ENCODE peak calls at places on chromosomes 1 and 21, in four cellular contexts. Q is IMR-90, C is neuronal stem cell, R is H1. Z is an unnamed sample.

GRCh38 chr1:235725493-235725892 is 75.9 kb upstream of the GNG4 start:
- DNase-seq in Q (peak), C (no peak), R (no peak), Z (no peak)

GRCh38 chr1:29786195-29786594 is 549.9 kb downstream of the PTPRU start:
- DNase-seq in Q (no peak), C (no peak), R (no peak), Z (no peak)

GRCh38 chr1:170407601-170408000 is 124.4 kb upstream of the GORAB start:
- DNase-seq in Q (peak), C (no peak), R (no peak), Z (no peak)

GRCh38 chr1:211705439-211706205 is 30.2 kb upstream of the NEK2 start:
- DNase-seq in Q (peak), C (no peak), R (no peak), Z (no peak)

GRCh38 chr21:34609244-34609950 is 5.5 kb downstream of the RCAN1 start:
- DNase-seq in Q (no peak), C (no peak), R (no peak), Z (no peak)

GRCh38 chr1:16167331-16168143 is 11.7 kb upstream of the EPHA2 start:
- DNase-seq in Q (no peak), C (peak), R (peak), Z (peak)

GRCh38 chr1:156103521-156103947 is 11.0 kb upstream of the LMNA start:
- DNase-seq in Q (peak), C (no peak), R (no peak), Z (no peak)

GRCh38 chr1:46533179-46533864 is 18.1 kb downstream of the KNCN start:
- DNase-seq in Q (peak), C (no peak), R (peak), Z (no peak)

GRCh38 chr1:187283984-187284383 is 455.2 kb downstream of the PLA2G4A start:
- DNase-seq in Q (no peak), C (no peak), R (no peak), Z (no peak)

GRCh38 chr1:220217383-220217988 is 54.8 kb downstream of the RAB3GAP2 start:
- DNase-seq in Q (no peak), C (no peak), R (no peak), Z (no peak)

GRCh38 chr1:7954683-7955082 is 6.8 kb upstream of the PARK7 start:
- DNase-seq in Q (no peak), C (no peak), R (no peak), Z (no peak)

GRCh38 chr1:187306671-187307415 is 478.1 kb downstream of the PLA2G4A start:
- DNase-seq in Q (no peak), C (no peak), R (no peak), Z (no peak)

GRCh38 chr1:23367451-23367790 is 2.2 kb downstream of the ZNF436 start:
- DNase-seq in Q (no peak), C (no peak), R (no peak), Z (no peak)

GRCh38 chr21:42855937-42856335 is 23.4 kb downstream of the WDR4 start:
- DNase-seq in Q (no peak), C (no peak), R (no peak), Z (no peak)

GRCh38 chr1:226975259-226975908 is 35.3 kb downstream of the COQ8A start:
- DNase-seq in Q (no peak), C (peak), R (no peak), Z (peak)

GRCh38 chr1:113282011-113282896 is 108.1 kb upstream of the MAGI3 start:
- DNase-seq in Q (no peak), C (no peak), R (no peak), Z (no peak)

GRCh38 chr21:45033791-45034555 is 40.4 kb upstream of the ADARB1 start:
- DNase-seq in Q (peak), C (no peak), R (no peak), Z (no peak)

GRCh38 chr1:51234721-51235425 is 1.2 kb upstream of the RNF11 start:
- DNase-seq in Q (peak), C (no peak), R (peak), Z (no peak)

GRCh38 chr1:1597275-1597930 is 2.5 kb downstream of the FNDC10 start:
- DNase-seq in Q (no peak), C (no peak), R (peak), Z (peak)

GRCh38 chr1:9822490-9822889 is 1.3 kb downstream of the CLSTN1 start:
- DNase-seq in Q (peak), C (no peak), R (no peak), Z (no peak)

GRCh38 chr1:63326473-63327380 is 4.4 kb downstream of the FOXD3 start:
- DNase-seq in Q (peak), C (no peak), R (peak), Z (peak)

GRCh38 chr1:15249032-15249601 is 2.1 kb downstream of the FHAD1 start:
- DNase-seq in Q (peak), C (no peak), R (no peak), Z (no peak)

GRCh38 chr1:200886590-200886989 is 8.1 kb upstream of the INAVA start:
- DNase-seq in Q (no peak), C (no peak), R (no peak), Z (no peak)

GRCh38 chr21:43750339-43751033 is 25.6 kb downstream of the CSTB start:
- DNase-seq in Q (no peak), C (no peak), R (no peak), Z (no peak)

GRCh38 chr1:31327381-31327780 is 30.5 kb downstream of the ZCCHC17 start:
- DNase-seq in Q (peak), C (no peak), R (no peak), Z (no peak)

GRCh38 chr1:156623946-156624813 is 5.0 kb downstream of the HAPLN2 start:
- DNase-seq in Q (peak), C (peak), R (peak), Z (peak)

GRCh38 chr1:157133431-157133830 is 4.8 kb downstream of the ETV3 start:
- DNase-seq in Q (no peak), C (no peak), R (no peak), Z (no peak)

DNA sequence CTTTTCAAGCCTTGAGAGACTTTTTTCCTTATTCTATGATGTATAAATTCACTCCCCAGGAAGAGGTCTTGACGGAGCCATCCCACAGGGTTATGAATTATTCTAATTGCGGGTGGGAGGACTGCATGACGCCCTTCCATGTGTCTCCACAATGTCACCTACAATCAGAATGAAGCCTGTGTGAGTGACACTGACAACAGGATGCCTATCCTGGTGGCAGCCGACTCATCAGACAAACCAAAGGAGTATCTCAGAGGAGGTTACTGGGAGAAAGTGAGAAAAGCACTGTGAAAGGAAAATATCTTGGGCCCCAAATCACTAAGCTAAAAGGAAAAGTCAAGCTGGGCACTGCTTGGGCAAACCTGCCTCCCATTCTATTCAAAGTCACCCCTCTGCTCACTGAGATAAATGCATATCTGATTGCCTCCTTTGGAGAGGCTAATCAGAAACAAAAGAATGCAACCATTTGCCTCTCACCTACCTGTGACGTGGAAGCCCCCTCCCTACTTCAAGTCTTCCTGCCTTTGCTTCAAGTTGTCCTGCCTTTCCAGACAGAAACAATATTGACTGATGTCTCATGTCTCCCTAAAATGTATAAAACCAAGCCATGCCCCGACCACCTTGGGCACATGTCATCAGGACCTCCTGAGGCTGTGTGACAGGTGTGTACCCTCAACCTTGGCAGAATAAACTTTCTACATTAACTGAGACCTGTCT is 98.5 kb downstream of the SMYD2 start:
- DNase-seq in Q (no peak), C (no peak), R (no peak), Z (no peak)
- H4K91ac ChIP-seq in Q (peak), C (no peak), R (no peak), Z (no peak)

GRCh38 chr1:176853503-176853902 is 311.0 kb downstream of the ASTN1 start:
- DNase-seq in Q (no peak), C (no peak), R (no peak), Z (no peak)

GRCh38 chr1:176852124-176852523 is 312.4 kb downstream of the ASTN1 start:
- DNase-seq in Q (no peak), C (no peak), R (no peak), Z (no peak)

GRCh38 chr1:176855434-176855745 is 309.1 kb downstream of the ASTN1 start:
- DNase-seq in Q (no peak), C (no peak), R (no peak), Z (no peak)

GRCh38 chr1:176854725-176855433 is 309.6 kb downstream of the ASTN1 start:
- DNase-seq in Q (no peak), C (no peak), R (no peak), Z (no peak)

GRCh38 chr1:176854134-176854533 is 310.4 kb downstream of the ASTN1 start:
- DNase-seq in Q (no peak), C (no peak), R (no peak), Z (no peak)
- H4K91ac ChIP-seq in Q (no peak), C (no peak), R (no peak), Z (no peak)

GRCh38 chr21:39671986-39672385 is 59.2 kb downstream of the B3GALT5 start:
- DNase-seq in Q (no peak), C (no peak), R (no peak), Z (no peak)

GRCh38 chr21:39674794-39675193 is 62.1 kb downstream of the B3GALT5 start:
- DNase-seq in Q (no peak), C (no peak), R (no peak), Z (peak)

GRCh38 chr21:39673163-39673562 is 60.4 kb downstream of the B3GALT5 start:
- DNase-seq in Q (no peak), C (no peak), R (no peak), Z (peak)

GRCh38 chr21:39675595-39675994 is 62.9 kb downstream of the B3GALT5 start:
- DNase-seq in Q (no peak), C (no peak), R (no peak), Z (peak)

GRCh38 chr21:39673736-39674135 is 61.0 kb downstream of the B3GALT5 start:
- DNase-seq in Q (no peak), C (no peak), R (no peak), Z (no peak)
- H4K91ac ChIP-seq in Q (no peak), C (no peak), R (no peak), Z (no peak)

GRCh38 chr1:147243228-147243685 is 773 bp downstream of the CHD1L start:
- DNase-seq in Q (peak), C (no peak), R (no peak), Z (no peak)
- H4K91ac ChIP-seq in Q (peak), C (no peak), R (no peak), Z (no peak)

DNA sequence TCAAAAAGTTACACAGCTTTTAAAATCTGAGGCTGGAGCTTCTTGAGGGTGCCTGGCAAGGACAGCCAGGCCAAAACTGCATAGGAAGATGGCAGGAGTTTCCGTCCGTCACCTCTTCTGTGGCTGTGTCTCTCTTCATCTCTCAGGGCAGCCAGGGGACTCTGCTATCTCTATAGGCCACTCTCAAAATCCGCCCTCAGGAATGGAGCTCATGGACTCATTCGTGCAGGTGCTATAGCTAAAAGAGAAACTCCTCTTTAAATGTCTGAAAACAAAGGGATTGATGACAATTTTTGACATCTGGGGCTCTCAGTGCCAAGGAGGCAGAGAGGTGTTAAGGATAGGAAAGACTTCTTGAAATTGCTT is 27.2 kb downstream of the OVAAL start:
- DNase-seq in Q (no peak), C (no peak), R (no peak), Z (no peak)
- H4K91ac ChIP-seq in Q (peak), C (no peak), R (no peak), Z (no peak)

DNA sequence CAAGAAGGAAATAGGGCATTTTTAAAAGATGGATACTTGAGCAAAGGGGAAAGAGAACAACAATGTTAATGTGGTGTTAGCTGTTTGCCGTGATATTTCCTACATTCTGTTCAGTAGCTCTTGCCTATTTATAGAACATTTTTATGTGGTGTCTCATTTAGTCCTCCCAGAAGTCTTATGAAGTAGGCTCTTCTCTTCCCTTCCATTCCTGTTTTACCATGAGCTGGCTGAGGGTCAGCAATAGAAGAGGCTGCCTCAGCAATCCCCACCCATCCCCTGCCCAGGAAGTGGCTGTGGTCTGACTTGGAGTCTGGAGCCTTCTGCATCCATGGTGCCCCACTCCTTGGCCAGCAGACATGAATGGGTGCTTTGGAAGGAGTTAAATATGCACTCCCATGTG is 60.1 kb downstream of the KIAA0040 start:
- DNase-seq in Q (peak), C (no peak), R (no peak), Z (no peak)
- H4K91ac ChIP-seq in Q (no peak), C (no peak), R (no peak), Z (no peak)

GRCh38 chr1:19034721-19035120 is 78.2 kb upstream of the IFFO2 start:
- DNase-seq in Q (no peak), C (no peak), R (no peak), Z (no peak)
- H4K91ac ChIP-seq in Q (peak), C (no peak), R (no peak), Z (no peak)

GRCh38 chr1:224114787-224115175 is 870 bp downstream of the FBXO28 start:
- DNase-seq in Q (no peak), C (no peak), R (no peak), Z (no peak)

GRCh38 chr1:224116131-224116530 is 2.2 kb downstream of the FBXO28 start:
- DNase-seq in Q (peak), C (no peak), R (no peak), Z (no peak)

GRCh38 chr1:224113005-224113404 is 906 bp upstream of the FBXO28 start:
- DNase-seq in Q (no peak), C (no peak), R (no peak), Z (no peak)

GRCh38 chr1:224113545-224113917 is 380 bp upstream of the FBXO28 start:
- DNase-seq in Q (no peak), C (no peak), R (no peak), Z (no peak)

DNA sequence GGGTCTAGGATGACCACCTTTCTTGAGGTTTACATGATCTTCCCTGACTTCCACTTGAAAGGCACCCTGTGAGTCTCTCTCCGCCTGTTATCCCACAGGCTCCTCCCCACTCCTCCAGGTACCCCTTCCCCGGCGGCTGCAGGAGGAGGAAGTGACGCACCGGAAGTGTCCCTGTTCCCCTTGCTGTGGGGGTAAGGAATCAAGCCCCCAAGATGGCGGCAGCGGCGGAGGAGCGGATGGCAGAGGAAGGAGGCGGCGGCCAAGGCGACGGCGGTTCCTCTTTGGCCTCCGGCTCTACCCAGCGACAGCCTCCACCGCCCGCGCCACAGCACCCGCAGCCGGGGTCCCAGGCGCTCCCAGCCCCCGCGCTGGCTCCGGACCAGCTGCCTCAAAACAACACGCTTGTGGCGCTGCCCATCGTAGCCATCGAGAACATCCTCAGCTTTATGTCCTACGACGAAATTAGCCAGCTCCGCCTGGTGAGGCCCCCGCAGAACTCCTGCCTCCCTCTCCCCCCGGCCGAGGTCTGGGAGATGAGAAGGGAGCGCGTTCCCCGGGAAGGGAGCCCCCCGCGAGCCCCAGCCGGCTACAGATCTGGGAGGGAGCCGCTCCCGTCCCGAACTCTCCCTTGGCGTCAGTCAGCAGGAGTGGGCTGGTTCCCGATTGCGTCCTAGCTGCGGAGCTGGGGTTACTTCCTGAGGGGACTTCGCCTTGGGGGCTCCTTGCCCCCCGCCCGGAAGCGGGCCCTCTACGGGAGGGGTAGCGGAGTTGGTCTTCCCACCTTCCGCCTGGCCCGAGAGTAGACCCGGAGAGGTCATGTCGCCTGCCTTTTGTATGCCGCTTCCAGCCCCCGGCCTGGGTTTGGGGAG is at the start of gene FBXO28:
- DNase-seq in Q (peak), C (peak), R (peak), Z (peak)
- H4K91ac ChIP-seq in Q (peak), C (no peak), R (peak), Z (peak)

DNA sequence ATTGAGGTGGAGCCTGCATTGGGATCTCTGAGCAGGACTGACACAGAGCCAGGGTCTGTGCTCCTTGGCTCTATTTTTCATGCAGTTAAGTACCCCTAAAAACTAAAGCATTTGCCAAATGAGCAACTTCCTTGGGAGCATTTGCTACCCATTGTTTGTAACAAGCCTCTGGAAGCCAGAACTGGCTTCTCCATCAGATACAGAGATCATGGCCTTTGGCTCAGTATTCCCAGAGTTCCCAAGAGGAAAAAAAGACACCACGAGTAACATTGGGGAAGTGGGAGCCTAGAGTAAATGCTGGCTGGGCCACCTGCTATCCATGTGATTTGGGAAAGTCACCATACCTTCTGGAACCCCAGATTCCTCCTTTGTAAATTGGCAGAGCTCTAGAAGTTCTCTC is 44.8 kb downstream of the OPTC start:
- DNase-seq in Q (no peak), C (no peak), R (no peak), Z (no peak)
- H4K91ac ChIP-seq in Q (peak), C (no peak), R (no peak), Z (no peak)